ENCODE peak calls at places on chromosomes 1 and 21, in ten cellular contexts. E is astrocyte of the spinal cord, D is Calu3, P is MM.1S, G is astrocyte of the cerebellum, Q is progenitor cell of endocrine pancreas, C is GM12865, T is PC-3, U is IMR-90, K is B cell. Z is an unnamed sample.

GRCh38 chr21:31117046-31117916 is 79.0 kb upstream of the KRTAP19-8 start:
- DNase-seq in E (peak), D (no peak), P (no peak), G (peak), Q (no peak), C (no peak), T (peak), U (peak), K (no peak), Z (no peak)

GRCh38 chr1:196464545-196464944 is 143.7 kb downstream of the KCNT2 start:
- DNase-seq in E (peak), D (no peak), P (no peak), G (peak), Q (no peak), C (no peak), T (peak), U (peak), K (no peak), Z (no peak)

GRCh38 chr1:27689423-27690173 is 17.6 kb upstream of the IFI6 start:
- DNase-seq in E (peak), D (no peak), P (no peak), G (peak), Q (no peak), C (peak), T (no peak), U (peak), K (no peak), Z (no peak)

GRCh38 chr1:95041491-95042165 is 31.1 kb downstream of the ALG14 start:
- DNase-seq in E (peak), D (peak), P (peak), G (peak), Q (peak), C (peak), T (peak), U (peak), K (no peak), Z (no peak)

GRCh38 chr1:193181985-193182384 is 4.4 kb downstream of the B3GALT2 start:
- DNase-seq in E (peak), D (no peak), P (no peak), G (no peak), Q (no peak), C (no peak), T (no peak), U (peak), K (no peak), Z (no peak)

GRCh38 chr1:74534241-74534640 is 21.8 kb upstream of the LRRC53 start:
- DNase-seq in E (peak), D (no peak), P (no peak), G (peak), Q (no peak), C (no peak), T (peak), U (no peak), K (no peak), Z (no peak)

GRCh38 chr1:26941311-26941710 is 19.0 kb downstream of the KDF1 start:
- DNase-seq in E (no peak), D (no peak), P (no peak), G (no peak), Q (no peak), C (no peak), T (no peak), U (no peak), K (no peak), Z (no peak)

GRCh38 chr1:18568489-18568888 is 62.2 kb upstream of the PAX7 start:
- DNase-seq in E (no peak), D (no peak), P (no peak), G (no peak), Q (no peak), C (no peak), T (no peak), U (no peak), K (no peak), Z (no peak)

GRCh38 chr1:232144696-232145230 is 485.2 kb downstream of the SIPA1L2 start:
- DNase-seq in E (no peak), D (no peak), P (no peak), G (no peak), Q (no peak), C (no peak), T (no peak), U (no peak), K (no peak), Z (no peak)

GRCh38 chr1:232143315-232143886 is 486.5 kb downstream of the SIPA1L2 start:
- DNase-seq in E (peak), D (no peak), P (no peak), G (no peak), Q (no peak), C (no peak), T (no peak), U (no peak), K (no peak), Z (no peak)

GRCh38 chr1:232147215-232147614 is 482.7 kb downstream of the SIPA1L2 start:
- DNase-seq in E (no peak), D (no peak), P (no peak), G (no peak), Q (no peak), C (no peak), T (no peak), U (no peak), K (no peak), Z (no peak)

GRCh38 chr1:232146514-232146913 is 483.4 kb downstream of the SIPA1L2 start:
- DNase-seq in E (no peak), D (no peak), P (no peak), G (no peak), Q (no peak), C (no peak), T (no peak), U (no peak), K (no peak), Z (no peak)

GRCh38 chr1:232145768-232146167 is 484.2 kb downstream of the SIPA1L2 start:
- DNase-seq in E (no peak), D (no peak), P (no peak), G (no peak), Q (no peak), C (no peak), T (no peak), U (no peak), K (no peak), Z (no peak)
- TF ChIP-seq CTCF in E (no peak), D (no peak), P (no peak), G (no peak), Q (no peak), C (no peak), T (no peak), U (no peak), K (no peak), Z (no peak)

GRCh38 chr1:76154213-76154956 is 79.8 kb downstream of the ST6GALNAC3 start:
- DNase-seq in E (peak), D (peak), P (peak), G (peak), Q (peak), C (peak), T (peak), U (peak), K (peak), Z (peak)
- TF ChIP-seq CTCF in E (peak), D (peak), P (peak), G (peak), Q (peak), C (peak), T (peak), U (peak), K (peak), Z (peak)

DNA sequence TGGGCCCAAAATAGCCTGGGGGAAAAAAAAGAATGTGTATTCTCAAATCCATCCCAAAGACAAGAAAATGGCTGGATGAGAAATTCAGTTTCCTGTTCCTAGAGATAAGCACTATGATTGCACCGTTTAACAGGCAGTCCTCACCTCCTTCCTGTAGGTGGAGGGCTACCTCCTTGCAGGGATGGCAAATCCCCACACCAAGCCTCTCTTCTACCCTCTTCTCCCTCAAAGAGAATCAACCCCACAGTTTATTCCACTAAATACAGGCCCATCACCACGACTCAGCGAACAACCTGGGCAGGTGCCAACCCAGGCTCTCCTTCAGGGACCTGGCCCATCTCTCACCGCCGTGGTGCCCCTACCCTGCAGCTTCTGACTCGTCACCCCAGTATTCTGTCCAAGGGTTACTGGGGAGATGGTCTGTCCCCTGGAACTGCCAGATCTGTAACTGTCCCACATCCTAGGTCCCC is 3.4 kb upstream of the CHD5 start:
- DNase-seq in E (no peak), D (no peak), P (no peak), G (no peak), Q (no peak), C (no peak), T (peak), U (peak), K (no peak), Z (no peak)
- TF ChIP-seq CTCF in E (no peak), D (no peak), P (no peak), G (no peak), Q (no peak), C (peak), T (peak), U (no peak), K (no peak), Z (no peak)

GRCh38 chr1:48684381-48684780 is 92.3 kb downstream of the BEND5 start:
- DNase-seq in E (no peak), D (no peak), P (no peak), G (no peak), Q (no peak), C (no peak), T (no peak), U (no peak), K (no peak), Z (no peak)

GRCh38 chr1:48687271-48688045 is 89.2 kb downstream of the BEND5 start:
- DNase-seq in E (peak), D (no peak), P (no peak), G (no peak), Q (no peak), C (no peak), T (no peak), U (no peak), K (no peak), Z (no peak)

GRCh38 chr1:48691429-48692001 is 85.2 kb downstream of the BEND5 start:
- DNase-seq in E (no peak), D (no peak), P (no peak), G (no peak), Q (no peak), C (peak), T (no peak), U (no peak), K (no peak), Z (no peak)

GRCh38 chr1:48686159-48686558 is 90.5 kb downstream of the BEND5 start:
- DNase-seq in E (no peak), D (no peak), P (no peak), G (no peak), Q (no peak), C (no peak), T (no peak), U (no peak), K (no peak), Z (no peak)

DNA sequence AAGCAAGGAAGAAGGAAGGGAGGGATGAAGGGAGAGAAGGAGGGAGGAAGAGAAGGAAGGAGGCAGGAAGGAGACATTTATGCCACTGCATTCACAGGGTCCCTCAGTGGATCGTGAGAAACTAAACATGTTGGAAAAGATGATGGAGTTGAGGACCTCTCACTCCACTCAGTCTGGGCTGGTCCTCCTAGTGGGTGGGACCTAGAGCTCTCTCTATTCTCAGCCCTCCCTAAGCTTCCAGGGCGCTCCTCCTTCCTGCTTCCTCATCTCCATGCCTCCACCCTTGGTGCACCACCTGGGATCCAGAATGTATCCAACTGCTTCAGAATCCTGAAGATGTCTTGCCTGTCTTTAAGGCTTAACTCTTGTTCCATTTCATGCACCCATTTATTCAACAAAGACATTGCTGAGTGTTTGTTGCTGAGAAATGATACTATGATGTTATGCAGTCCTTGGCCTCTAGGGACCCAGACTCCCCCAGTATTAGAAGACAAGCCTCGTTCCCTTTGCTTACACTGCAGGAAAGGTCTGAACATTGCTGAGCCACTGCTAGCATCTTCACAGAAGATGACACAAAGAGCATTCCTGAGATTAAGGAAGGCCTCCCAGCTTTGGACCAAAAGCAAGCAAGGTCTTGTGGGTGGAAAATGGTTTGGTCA is 88.5 kb downstream of the BEND5 start:
- DNase-seq in E (no peak), D (peak), P (peak), G (no peak), Q (no peak), C (peak), T (peak), U (no peak), K (no peak), Z (no peak)
- TF ChIP-seq CTCF in E (peak), D (peak), P (peak), G (peak), Q (peak), C (peak), T (peak), U (peak), K (peak), Z (no peak)